ENCODE peak calls at places on chromosomes 7 and 10, in eight cellular contexts. N, I, A, P, M, Q, Y and C are unnamed samples.

GRCh38 chr7:6536899-6537298 is 14.4 kb downstream of the GRID2IP start:
- DNase-seq in A (no peak), P (peak), N (no peak), Q (no peak), Y (no peak), M (no peak), I (peak), C (no peak)

GRCh38 chr10:48948631-48949030 is 9.0 kb upstream of the LRRC18 start:
- DNase-seq in A (no peak), N (no peak), P (no peak), M (no peak), I (peak), Q (no peak), Y (no peak), C (no peak)

GRCh38 chr7:45183711-45184210 is 26.2 kb downstream of the RAMP3 start:
- DNase-seq in N (no peak), A (no peak), M (peak), I (no peak), Q (no peak), Y (no peak), P (no peak), C (no peak)

GRCh38 chr10:108469940-108470339 is 1305.4 kb upstream of the SORCS1 start:
- DNase-seq in N (no peak), Q (no peak), M (no peak), Y (no peak), P (no peak), I (no peak), A (no peak), C (no peak)

GRCh38 chr10:62534051-62534450 is 159.9 kb downstream of the ZNF365 start:
- DNase-seq in N (no peak), P (no peak), I (no peak), Q (no peak), Y (no peak), A (no peak), M (no peak), C (no peak)

GRCh38 chr7:23272275-23272674 is 25.7 kb downstream of the GPNMB start:
- DNase-seq in A (no peak), Y (no peak), N (no peak), Q (no peak), I (no peak), M (no peak), P (no peak), C (no peak)

GRCh38 chr10:109962247-109962646 is 38.9 kb upstream of the XPNPEP1 start:
- DNase-seq in Y (no peak), Q (no peak), I (no peak), P (no peak), M (no peak), A (no peak), N (no peak), C (no peak)

GRCh38 chr7:83105948-83106347 is 56.7 kb downstream of the PCLO start:
- DNase-seq in Q (no peak), P (no peak), A (no peak), N (no peak), M (no peak), Y (no peak), I (no peak), C (no peak)

GRCh38 chr7:31249671-31250070 is 90.9 kb downstream of the NEUROD6 start:
- DNase-seq in I (no peak), N (no peak), M (no peak), P (no peak), A (no peak), Y (no peak), Q (no peak), C (no peak)

GRCh38 chr10:111481271-111482073 is 404.6 kb downstream of the ADRA2A start:
- DNase-seq in Y (no peak), Q (peak), M (no peak), P (no peak), A (no peak), I (no peak), N (peak), C (no peak)

GRCh38 chr10:44930904-44931620 is 19.9 kb downstream of the TMEM72 start:
- DNase-seq in Y (no peak), A (no peak), N (no peak), Q (no peak), P (no peak), I (no peak), M (no peak), C (no peak)

GRCh38 chr7:99128076-99128950 is 15.6 kb downstream of the SMURF1 start:
- DNase-seq in M (no peak), P (peak), Q (no peak), I (no peak), A (no peak), Y (no peak), N (no peak), C (no peak)

GRCh38 chr7:150988230-150989226 is 2.3 kb upstream of the NOS3 start:
- DNase-seq in Q (peak), A (peak), N (no peak), M (peak), I (peak), P (peak), Y (peak), C (peak)

GRCh38 chr10:58820862-58821559 is 308.3 kb downstream of the BICC1 start:
- DNase-seq in M (no peak), Q (peak), A (no peak), I (no peak), P (no peak), Y (no peak), N (no peak), C (no peak)